ENCODE peak calls at places on chromosomes 7 and 10, in six cellular contexts. O is Calu3; D is CD8-positive, alpha-beta T cell; C is A673; I is GM10248; X is A549. N is an unnamed sample.

GRCh38 chr10:132388901-132389630 is 7.9 kb upstream of the PWWP2B start:
- DNase-seq in O (no peak), D (no peak), X (no peak), I (peak; percentile 60), C (no peak), N (no peak)

GRCh38 chr10:35852721-35853120 is 210.6 kb upstream of the FZD8 start:
- DNase-seq in O (no peak), I (no peak), C (no peak), D (no peak), X (no peak), N (no peak)

GRCh38 chr10:121465215-121465614 is 133.0 kb downstream of the FGFR2 start:
- DNase-seq in D (no peak), O (no peak), I (no peak), X (no peak), C (no peak), N (no peak)

GRCh38 chr10:127243490-127244272 is 47.3 kb upstream of the INSYN2A start:
- DNase-seq in D (no peak), C (peak; percentile 71), O (peak; percentile 67), X (peak; percentile 57), I (no peak), N (no peak)

GRCh38 chr7:33558961-33559710 is 346.2 kb upstream of the BMPER start:
- DNase-seq in I (no peak), O (no peak), X (no peak), D (no peak), C (peak; percentile 55), N (no peak)

GRCh38 chr10:22986771-22987542 is 59.1 kb downstream of the ARMC3 start:
- DNase-seq in I (no peak), X (no peak), O (no peak), D (no peak), C (peak; percentile 69), N (no peak)

GRCh38 chr10:62079885-62080559 is 178.5 kb downstream of the ARID5B start:
- DNase-seq in C (no peak), O (no peak), I (peak; percentile 41), D (no peak), X (no peak), N (no peak)

GRCh38 chr7:153886121-153886505 is 166.1 kb upstream of the DPP6 start:
- DNase-seq in C (no peak), X (no peak), D (no peak), O (no peak), I (no peak), N (no peak)

GRCh38 chr10:123007558-123008378 is 827 bp downstream of the IKZF5 start:
- DNase-seq in O (peak; percentile 4), X (peak; percentile 72), I (peak; percentile 61), D (peak; percentile 18), C (peak; percentile 63), N (no peak)

GRCh38 chr7:1276626-1277175 is 44.0 kb downstream of the UNCX start:
- DNase-seq in X (no peak), O (no peak), C (no peak), D (no peak), I (no peak), N (no peak)

GRCh38 chr10:34815174-34816066 is at the start of gene PARD3:
- DNase-seq in I (peak; percentile 82), C (peak; percentile 79), X (peak; percentile 72), O (peak; percentile 72), D (no peak), N (no peak)

GRCh38 chr10:88505680-88506215 is 77.4 kb downstream of the RNLS start:
- DNase-seq in C (no peak), D (no peak), I (no peak), X (no peak), O (no peak), N (no peak)

GRCh38 chr7:4190021-4190981 is 491.8 kb upstream of the FOXK1 start:
- DNase-seq in I (no peak), X (no peak), D (no peak), C (no peak), O (peak; percentile 68), N (no peak)

GRCh38 chr7:101164071-101164840 is 1.1 kb downstream of the VGF start:
- DNase-seq in O (peak; percentile 45), I (no peak), C (peak; percentile 54), D (no peak), X (no peak), N (peak; percentile 37)

GRCh38 chr7:98418636-98419315 is 17.9 kb upstream of the BAIAP2L1 start:
- DNase-seq in D (no peak), C (peak; percentile 47), I (no peak), O (peak; percentile 90), X (peak; percentile 100), N (no peak)

GRCh38 chr7:12929416-12930140 is 242.1 kb downstream of the ARL4A start:
- DNase-seq in X (no peak), O (no peak), I (no peak), D (no peak), C (no peak), N (no peak)

GRCh38 chr7:69108041-69108440 is 490.2 kb upstream of the AUTS2 start:
- DNase-seq in X (no peak), D (no peak), O (no peak), C (no peak), I (no peak), N (no peak)

GRCh38 chr10:130179640-130180039 is 43.4 kb downstream of the GLRX3 start:
- DNase-seq in O (no peak), I (no peak), C (peak; percentile 84), D (no peak), X (peak; percentile 17), N (no peak)

GRCh38 chr7:41006591-41006990 is 696.3 kb downstream of the INHBA start:
- DNase-seq in C (no peak), I (no peak), D (no peak), O (peak; percentile 55), X (no peak), N (no peak)

GRCh38 chr10:71696635-71697326 is 22.8 kb downstream of the C10orf105 start:
- DNase-seq in D (peak; percentile 43), I (peak; percentile 67), X (peak; percentile 76), O (peak; percentile 81), C (peak; percentile 54), N (peak; percentile 59)

GRCh38 chr7:130951976-130952313 is 217.9 kb upstream of the KLF14 start:
- DNase-seq in I (no peak), O (no peak), X (no peak), C (no peak), D (no peak), N (no peak)

GRCh38 chr7:42456267-42456666 is 219.3 kb upstream of the GLI3 start:
- DNase-seq in I (no peak), C (peak; percentile 12), D (no peak), O (no peak), X (no peak), N (no peak)

GRCh38 chr10:665579-666091 is 23.8 kb downstream of the DIP2C start:
- DNase-seq in O (peak; percentile 22), X (no peak), C (no peak), I (no peak), D (no peak), N (no peak)

GRCh38 chr10:35012781-35013180 is 77.4 kb downstream of the CUL2 start:
- DNase-seq in C (no peak), O (no peak), D (no peak), X (no peak), I (no peak), N (no peak)

GRCh38 chr10:99233680-99234018 is 2.0 kb downstream of the HPSE2 start:
- DNase-seq in C (no peak), X (no peak), D (no peak), I (peak; percentile 14), O (no peak), N (no peak)

GRCh38 chr10:99232357-99232999 is 3.2 kb downstream of the HPSE2 start:
- DNase-seq in I (peak; percentile 28), D (no peak), X (no peak), C (peak; percentile 15), O (no peak), N (no peak)

GRCh38 chr10:99234067-99234738 is 1.4 kb downstream of the HPSE2 start:
- DNase-seq in O (peak; percentile 7), C (peak; percentile 37), D (no peak), X (no peak), I (peak; percentile 89), N (peak; percentile 65)

GRCh38 chr10:99234739-99235468 is 748 bp downstream of the HPSE2 start:
- DNase-seq in X (no peak), I (peak; percentile 11), D (no peak), O (no peak), C (no peak), N (no peak)

DNA sequence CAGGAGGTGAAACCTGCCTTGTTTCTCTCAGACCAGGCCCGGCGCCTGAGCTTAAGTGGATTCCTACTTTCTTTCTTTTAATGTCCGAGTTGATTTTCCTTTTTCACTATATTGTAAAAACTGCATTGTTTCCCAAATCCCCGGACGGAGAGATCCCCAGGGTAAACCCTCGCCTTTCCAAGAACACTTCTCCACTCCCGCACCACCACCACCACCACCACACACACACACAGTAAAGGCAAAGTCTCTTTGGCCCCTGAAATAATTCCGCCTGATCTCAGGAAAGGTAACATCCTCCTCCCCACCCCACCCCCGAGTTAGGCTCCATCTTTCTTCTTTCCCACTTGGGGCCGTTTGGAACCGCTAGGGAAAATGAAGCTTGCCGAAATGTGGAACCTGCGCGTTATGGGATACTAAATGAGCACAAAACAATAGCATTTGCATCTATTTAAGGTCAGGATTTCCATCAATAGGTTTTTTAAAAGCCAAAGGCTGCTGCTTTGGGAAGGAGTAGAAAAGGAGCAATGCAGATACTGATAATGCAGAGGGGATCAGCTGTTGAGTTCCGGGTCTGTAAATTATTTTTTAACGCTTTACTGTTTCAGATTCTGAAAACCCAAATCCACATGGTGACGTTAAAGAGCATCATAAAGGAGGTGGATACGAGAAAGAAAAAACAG is 2.5 kb downstream of the HPSE2 start:
- DNase-seq in I (no peak), D (no peak), O (no peak), X (no peak), C (no peak), N (no peak)
- TF ChIP-seq CTCF in I (no peak), D (no peak), O (no peak), X (no peak), C (no peak), N (no peak)

GRCh38 chr7:19754521-19755116 is 18.8 kb downstream of the TMEM196 start:
- DNase-seq in O (peak; percentile 46), C (peak; percentile 60), D (no peak), I (peak; percentile 20), X (no peak), N (no peak)
- TF ChIP-seq CTCF in O (peak; percentile 80), C (peak; percentile 84), D (peak; percentile 83), I (peak; percentile 68), X (peak; percentile 74), N (no peak)

GRCh38 chr7:116601426-116601825 is 70.6 kb upstream of the MET start:
- DNase-seq in D (no peak), C (peak; percentile 25), I (no peak), X (no peak), O (no peak), N (no peak)
- TF ChIP-seq CTCF in D (no peak), C (no peak), I (no peak), X (no peak), O (no peak), N (no peak)

GRCh38 chr7:116671681-116672595 is at the start of gene MET:
- DNase-seq in D (no peak), X (peak; percentile 88), C (peak; percentile 82), I (peak; percentile 76), O (peak; percentile 94), N (peak; percentile 54)

GRCh38 chr7:116671111-116671510 is 885 bp upstream of the MET start:
- DNase-seq in X (no peak), D (no peak), C (no peak), I (no peak), O (no peak), N (no peak)

GRCh38 chr7:116672596-116673503 is 854 bp downstream of the MET start:
- DNase-seq in O (peak; percentile 12), D (no peak), X (no peak), C (no peak), I (no peak), N (no peak)

GRCh38 chr7:116674508-116675173 is 2.6 kb downstream of the MET start:
- DNase-seq in D (no peak), X (peak; percentile 36), I (no peak), C (no peak), O (no peak), N (no peak)

GRCh38 chr7:116673504-116673865 is 1.5 kb downstream of the MET start:
- DNase-seq in X (no peak), D (no peak), C (no peak), I (no peak), O (no peak), N (no peak)
- TF ChIP-seq CTCF in X (no peak), D (no peak), C (no peak), I (no peak), O (no peak), N (no peak)

N was measured in activated B cell treated with CpG ODN at 0.5 μM for 24 hours.